ENCODE peak calls at places on chromosomes 3 and 15, in four cellular contexts. Q is HCT116, X is K562, P is GM12878. R is an unnamed sample.

GRCh38 chr3:41209646-41210045 is 10.3 kb downstream of the CTNNB1 start:
- DNase-seq in X (no peak), P (no peak), Q (no peak), R (no peak)

GRCh38 chr3:36219398-36219797 is 160.9 kb upstream of the STAC start:
- DNase-seq in X (no peak), Q (no peak), P (no peak), R (no peak)

GRCh38 chr3:24004171-24004938 is 59.3 kb downstream of the NR1D2 start:
- DNase-seq in P (peak; percentile 26), X (no peak), Q (no peak), R (no peak)

GRCh38 chr15:77027111-77027696 is 32.3 kb downstream of the PSTPIP1 start:
- DNase-seq in X (no peak), P (no peak), Q (no peak), R (no peak)

GRCh38 chr3:131033480-131034080 is 6.9 kb downstream of the NEK11 start:
- DNase-seq in Q (peak; percentile 41), P (no peak), X (peak; percentile 21), R (no peak)

GRCh38 chr15:31342381-31342780 is 15.7 kb downstream of the KLF13 start:
- DNase-seq in P (no peak), Q (no peak), X (no peak), R (no peak)

GRCh38 chr15:40054056-40054745 is 15.2 kb upstream of the SRP14 start:
- DNase-seq in Q (no peak), X (no peak), P (no peak), R (no peak)

GRCh38 chr3:79822076-79822475 is 54.3 kb upstream of the ROBO1 start:
- DNase-seq in Q (no peak), X (no peak), P (no peak), R (no peak)

GRCh38 chr15:88636039-88636438 is 2.8 kb upstream of the ISG20 start:
- DNase-seq in Q (peak; percentile 69), X (no peak), P (no peak), R (peak; percentile 59)

GRCh38 chr15:40618906-40619305 is 24.9 kb downstream of the KNL1 start:
- DNase-seq in Q (no peak), P (no peak), X (no peak), R (no peak)

DNA sequence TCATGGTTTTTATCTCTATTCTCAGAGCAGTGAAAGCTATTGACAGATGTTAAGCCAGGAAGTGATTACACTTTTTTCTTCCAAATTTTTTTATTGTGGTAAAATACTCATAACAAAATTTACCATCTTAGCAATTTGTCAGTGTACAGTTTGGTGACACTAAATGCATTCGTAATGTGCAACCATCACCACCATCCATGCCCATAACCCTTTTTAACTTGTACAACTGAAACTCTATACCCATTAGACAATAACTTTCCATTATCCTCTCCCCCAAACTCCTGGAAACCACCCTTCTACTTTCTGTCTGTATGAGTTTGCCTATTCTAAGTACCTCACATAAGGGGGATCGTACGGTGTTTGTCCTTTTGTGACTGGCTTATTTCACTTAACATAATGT is 15.1 kb upstream of the POMGNT2 start:
- DNase-seq in X (no peak), Q (no peak), P (no peak), R (no peak)
- TF ChIP-seq EGR1 in X (no peak), Q (no peak), P (no peak), R (no peak)

DNA sequence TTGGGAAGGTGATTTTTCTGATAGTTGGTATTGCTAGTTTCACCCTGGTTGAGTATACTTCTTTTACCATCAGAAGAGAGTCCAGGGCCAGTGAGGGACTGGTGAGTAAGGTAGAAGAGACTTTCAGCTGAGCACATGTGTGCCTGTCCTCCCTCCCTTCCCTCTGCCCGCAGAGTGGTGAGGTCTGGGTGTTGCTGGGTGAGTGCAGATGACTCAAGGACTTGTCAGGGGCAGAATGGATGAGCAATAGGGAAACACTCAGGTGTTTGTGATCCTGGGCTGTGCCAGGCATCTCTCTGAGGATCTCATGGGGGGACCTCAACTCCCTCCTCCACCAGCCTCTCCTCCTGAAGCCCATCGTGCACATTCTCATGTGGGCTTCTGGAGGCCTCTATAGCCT is 76.0 kb upstream of the GSK3B start:
- DNase-seq in Q (peak; percentile 64), X (no peak), P (no peak), R (no peak)
- H3K4me3 ChIP-seq in Q (no peak overlapping the region), X (no peak overlapping the region), P (no peak overlapping the region), R (no peak overlapping the region)

GRCh38 chr3:167736997-167737396 is 1.5 kb downstream of the SERPINI1 start:
- DNase-seq in X (no peak), P (no peak), Q (no peak), R (no peak)
- TF ChIP-seq EGR1 in X (no peak), P (no peak), Q (no peak), R (no peak)

GRCh38 chr3:150220791-150221190 is 187.3 kb upstream of the TSC22D2 start:
- DNase-seq in P (no peak), Q (no peak), X (no peak), R (no peak)
- H3K4me3 ChIP-seq in P (no peak overlapping the region), Q (peak overlapping the region; percentile 24), X (no peak overlapping the region), R (peak overlapping the region; percentile 12)

DNA sequence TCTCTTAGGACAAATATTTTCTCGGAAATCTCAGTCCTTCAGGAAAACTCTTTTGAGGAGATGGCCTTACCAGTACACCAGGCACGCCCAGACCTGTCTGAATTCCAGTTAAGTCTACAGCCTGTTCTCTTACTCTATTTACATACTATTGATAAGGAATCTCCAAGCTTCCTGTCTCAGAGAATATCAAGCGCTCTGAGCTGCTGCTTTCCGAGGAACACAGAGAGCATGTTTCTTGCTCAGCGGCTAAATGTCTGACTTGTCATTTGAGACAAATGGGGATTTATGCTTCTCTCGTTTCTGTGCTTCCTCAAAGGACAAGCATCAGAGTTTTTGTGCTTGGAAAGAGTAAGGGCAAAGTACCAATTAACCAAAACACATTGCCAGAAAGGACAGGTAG is 112.4 kb upstream of the CCDC54 start:
- DNase-seq in X (no peak), P (no peak), Q (no peak), R (no peak)
- TF ChIP-seq EGR1 in X (no peak), P (no peak), Q (no peak), R (no peak)

GRCh38 chr15:68699881-68700394 is 120.8 kb downstream of the ANP32A start:
- DNase-seq in X (no peak), Q (no peak), P (no peak), R (no peak)
- H3K4me3 ChIP-seq in X (no peak overlapping the region), Q (no peak overlapping the region), P (no peak overlapping the region), R (no peak overlapping the region)

DNA sequence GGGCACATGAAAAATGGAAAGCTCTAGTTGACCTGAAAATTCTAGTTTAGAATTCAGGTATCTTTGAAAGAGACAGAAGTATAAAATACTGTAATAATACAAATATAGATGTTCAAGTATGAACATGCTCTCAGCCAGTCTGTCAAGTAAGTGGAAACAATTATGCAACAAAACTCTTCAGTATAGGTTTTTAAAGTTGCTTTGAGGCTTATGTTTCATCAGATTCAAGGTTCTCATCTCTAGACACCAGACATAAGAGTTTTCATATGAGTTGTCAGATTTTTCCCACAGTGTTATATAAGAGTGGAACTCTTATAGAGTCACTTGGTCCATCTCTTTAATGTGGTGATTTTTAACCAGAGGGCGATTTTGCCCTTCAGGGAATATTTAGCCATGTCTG is 22.0 kb downstream of the CMSS1 start:
- DNase-seq in X (no peak), Q (no peak), P (no peak), R (no peak)
- TF ChIP-seq EGR1 in X (no peak), Q (no peak), P (no peak), R (no peak)

DNA sequence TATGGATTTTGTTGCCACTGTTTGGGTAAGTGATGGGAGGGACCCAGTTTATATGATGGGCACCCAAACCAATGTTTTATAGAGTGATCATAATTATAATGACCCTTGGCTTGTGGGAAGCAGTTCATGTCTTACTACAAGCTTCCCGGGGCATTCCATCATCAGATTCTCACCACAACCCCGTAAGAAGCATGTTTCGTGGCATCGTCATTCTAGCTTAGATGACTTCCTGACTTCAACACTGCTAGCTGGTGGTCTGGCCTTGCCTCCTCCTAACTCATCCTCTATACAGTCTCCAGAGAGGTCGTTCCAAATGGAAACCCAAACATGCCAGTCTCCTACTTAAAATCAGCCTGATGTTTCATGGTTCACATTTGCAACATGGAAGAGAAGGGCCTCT is 226.9 kb downstream of the ADAMTS9 start:
- DNase-seq in P (no peak), X (no peak), Q (no peak), R (no peak)
- H3K4me3 ChIP-seq in P (no peak overlapping the region), X (no peak overlapping the region), Q (no peak overlapping the region), R (no peak overlapping the region)

R was measured in H1.